ENCODE peak calls at places on chromosomes 13 and 19, in four cellular contexts. K is thoracic aorta, F is transverse colon, Q is GM23338. Z is an unnamed sample.

GRCh38 chr13:112453874-112454647 is 77.9 kb downstream of the SPACA7 start:
- DNase-seq in K (no peak), F (no peak), Q (no peak), Z (no peak)

GRCh38 chr13:101447852-101448251 is 4.6 kb upstream of the ITGBL1 start:
- DNase-seq in K (no peak), Q (no peak), F (no peak), Z (peak; percentile 93)

GRCh38 chr13:20125783-20126165 is 35.1 kb downstream of the GJA3 start:
- DNase-seq in Q (no peak), F (no peak), K (no peak), Z (no peak)

GRCh38 chr19:1825909-1826556 is 14.0 kb upstream of the ATP8B3 start:
- DNase-seq in Q (peak; percentile 92), F (peak; percentile 75), K (no peak), Z (peak; percentile 86)

GRCh38 chr19:6108721-6109633 is 1.3 kb downstream of the RFX2 start:
- DNase-seq in F (peak; percentile 66), K (peak; percentile 53), Q (peak; percentile 64), Z (no peak)

GRCh38 chr19:11382898-11383705 is 1.0 kb downstream of the EPOR start:
- DNase-seq in K (no peak), F (peak; percentile 64), Q (peak; percentile 85), Z (peak; percentile 67)

GRCh38 chr19:57302020-57302465 is 18.2 kb upstream of the ZNF543 start:
- DNase-seq in K (no peak), F (no peak), Q (no peak), Z (no peak)

GRCh38 chr13:98504371-98504963 is 72.4 kb downstream of the STK24 start:
- DNase-seq in K (no peak), F (no peak), Q (no peak), Z (no peak)

DNA sequence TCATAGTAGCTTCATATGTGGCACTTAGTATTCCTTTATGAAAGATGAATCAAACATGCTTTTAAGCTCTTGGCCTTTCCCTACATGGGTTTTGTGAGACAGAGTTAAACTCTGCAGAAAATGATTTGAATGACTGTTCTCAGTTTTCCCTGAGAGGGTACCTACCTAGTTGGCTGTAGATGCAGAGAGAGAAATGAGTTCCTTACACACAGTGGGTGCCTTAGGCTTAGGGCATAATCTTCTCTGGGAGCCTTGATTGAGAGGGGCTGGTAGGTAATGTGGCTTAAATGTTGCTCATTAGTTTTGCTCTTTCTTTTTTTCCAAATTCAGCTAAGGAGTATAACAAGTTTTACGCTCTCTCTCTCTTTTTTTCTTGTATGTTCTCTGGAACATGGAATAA is 3.0 kb downstream of the URI1 start:
- DNase-seq in F (no peak), K (no peak), Q (no peak), Z (no peak)
- H3K27ac ChIP-seq in F (peak overlapping the region; percentile 44), K (no peak overlapping the region), Q (peak overlapping the region; percentile 74), Z (no peak overlapping the region)

DNA sequence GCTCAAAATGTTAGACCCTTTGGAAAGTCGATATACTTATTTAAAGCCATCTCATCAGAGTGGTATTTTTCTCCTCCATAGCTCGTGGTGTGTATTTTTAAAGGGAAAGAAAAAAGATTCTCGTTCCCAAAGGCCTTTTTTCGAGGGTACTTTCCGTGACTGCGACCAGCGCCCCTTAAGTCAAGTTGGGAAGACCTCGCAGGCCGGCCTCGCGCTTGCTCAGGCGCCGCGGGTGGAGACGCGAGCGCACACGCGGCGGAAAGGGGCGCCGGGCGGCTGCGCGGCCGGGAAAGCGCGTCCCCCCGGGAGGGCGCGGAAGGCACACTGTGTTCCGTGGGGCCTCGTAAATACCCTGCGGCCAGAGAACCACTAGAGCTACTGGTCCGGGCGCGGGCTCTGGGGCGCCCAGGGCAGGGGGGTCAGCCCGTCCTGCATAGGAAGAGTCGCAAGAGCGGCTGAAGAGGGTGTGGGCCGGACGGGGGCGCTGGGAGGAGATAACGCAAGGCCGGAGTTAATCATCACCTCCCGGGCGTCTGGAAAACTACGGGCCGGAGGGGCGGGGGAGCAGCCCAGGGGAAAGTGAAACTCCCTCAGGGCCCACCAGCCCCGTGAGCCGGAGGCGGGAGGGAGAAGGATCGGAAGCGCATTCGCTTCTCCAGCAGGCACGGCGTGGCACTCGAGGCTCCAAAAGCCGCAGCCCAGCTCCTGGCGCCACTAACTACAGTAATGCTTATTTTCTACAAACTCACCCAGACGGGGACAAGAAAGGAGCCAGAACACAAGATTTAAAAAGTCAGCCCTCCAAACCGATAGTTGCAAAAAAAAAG is 1.2 kb upstream of the WBP4 start:
- DNase-seq in Q (peak; percentile 95), F (peak; percentile 94), K (peak; percentile 68), Z (peak; percentile 90)
- TF ChIP-seq CTCF in Q (peak; percentile 31), F (no peak), K (peak; percentile 19), Z (peak; percentile 29)

GRCh38 chr19:45862564-45863334 is at the start of gene SYMPK:
- DNase-seq in Q (peak; percentile 99), K (peak; percentile 95), F (peak; percentile 99), Z (peak; percentile 99)

GRCh38 chr19:45862271-45862563 is 730 bp downstream of the SYMPK start:
- DNase-seq in K (no peak), Q (no peak), F (peak; percentile 66), Z (no peak)

GRCh38 chr19:45863335-45863839 is 440 bp upstream of the SYMPK start:
- DNase-seq in Q (no peak), F (peak; percentile 26), K (no peak), Z (no peak)

GRCh38 chr19:45863840-45864628 is at the start of gene FOXA3:
- DNase-seq in Q (peak; percentile 84), F (peak; percentile 85), K (no peak), Z (peak; percentile 77)

DNA sequence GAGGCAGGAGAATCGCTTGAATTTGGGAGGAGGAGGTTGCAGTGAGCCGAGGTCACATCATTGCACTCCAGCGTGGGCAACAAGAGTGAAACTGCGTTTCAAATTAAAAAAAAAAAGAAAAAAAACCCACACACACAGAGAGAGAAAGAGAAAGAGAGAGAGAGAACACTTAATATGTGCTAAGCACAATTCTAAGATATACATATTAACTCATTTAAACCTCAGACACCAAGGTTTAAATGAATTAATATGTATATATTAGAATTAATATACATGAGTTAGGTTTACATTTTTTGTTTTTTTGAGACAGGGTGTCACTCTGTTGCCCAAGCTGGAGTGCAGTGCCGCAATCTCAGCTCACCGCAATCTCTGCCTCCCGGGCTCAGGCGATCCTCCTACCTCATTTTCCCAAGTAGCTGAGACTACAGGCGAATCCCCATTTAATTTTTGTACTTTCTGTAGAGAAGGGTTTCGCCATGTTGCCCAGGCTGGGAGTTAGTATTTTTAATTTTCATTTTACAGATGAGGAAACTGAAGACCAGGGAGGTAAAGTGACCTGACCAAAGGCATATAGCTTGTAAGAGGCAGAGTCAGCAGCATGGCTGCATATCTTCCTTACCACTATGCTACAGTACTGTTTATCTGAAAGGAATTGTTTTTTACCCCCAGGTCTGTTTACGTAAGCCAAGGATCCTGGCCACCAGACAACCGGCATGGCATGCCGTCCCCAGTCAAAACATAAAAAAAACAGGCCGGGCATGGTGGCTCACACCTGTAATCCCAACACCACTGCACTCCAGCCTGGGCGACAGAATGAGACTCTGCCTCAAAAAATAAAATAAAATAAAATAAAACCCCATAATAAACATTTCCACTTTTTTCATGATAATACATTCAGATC is 2.3 kb downstream of the SYMPK start:
- DNase-seq in Q (no peak), K (no peak), F (no peak), Z (no peak)
- H3K27ac ChIP-seq in Q (peak overlapping the region; percentile 61), K (no peak overlapping the region), F (no peak overlapping the region), Z (no peak overlapping the region)

GRCh38 chr19:45094707-45095106 is 1.7 kb downstream of the PPP1R37 start:
- DNase-seq in Q (no peak), K (no peak), F (no peak), Z (no peak)
- TF ChIP-seq CTCF in Q (no peak), K (no peak), F (no peak), Z (no peak)

GRCh38 chr13:99657848-99658265 is 156.6 kb downstream of the TM9SF2 start:
- DNase-seq in K (no peak), Q (peak; percentile 73), F (no peak), Z (peak; percentile 80)

GRCh38 chr13:99656843-99657506 is 155.7 kb downstream of the TM9SF2 start:
- DNase-seq in K (no peak), Q (no peak), F (no peak), Z (no peak)

GRCh38 chr13:99658266-99658991 is 157.2 kb downstream of the TM9SF2 start:
- DNase-seq in K (no peak), Q (peak; percentile 80), F (peak; percentile 37), Z (peak; percentile 80)

GRCh38 chr13:99660101-99660500 is 158.8 kb downstream of the TM9SF2 start:
- DNase-seq in Q (no peak), K (no peak), F (no peak), Z (no peak)

DNA sequence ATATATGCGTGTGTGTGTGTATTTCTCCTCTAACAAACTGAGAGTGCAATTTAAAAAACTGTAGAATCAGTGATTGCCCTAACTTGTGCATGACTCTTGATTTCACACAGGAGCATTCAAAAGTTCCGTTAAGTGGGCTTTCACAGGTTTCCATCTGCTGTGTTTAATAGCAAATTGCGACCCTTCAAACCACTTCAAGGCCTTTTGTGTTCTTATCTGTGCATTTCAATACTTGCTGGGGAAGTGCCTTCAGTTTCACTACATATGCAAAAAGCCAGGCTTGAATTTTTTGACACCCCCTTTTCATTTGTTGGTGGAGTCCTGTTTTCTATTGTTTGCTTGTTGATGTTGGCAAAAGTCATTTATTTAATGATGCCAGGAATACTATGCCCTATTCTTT is 158.0 kb downstream of the TM9SF2 start:
- DNase-seq in Q (peak; percentile 65), F (no peak), K (no peak), Z (no peak)
- H3K27ac ChIP-seq in Q (peak overlapping the region; percentile 92), F (peak overlapping the region; percentile 85), K (peak overlapping the region; percentile 83), Z (no peak overlapping the region)

GRCh38 chr19:18589380-18590272 is 1.0 kb downstream of the REX1BD start:
- DNase-seq in Q (peak; percentile 88), K (no peak), F (peak; percentile 77), Z (peak; percentile 88)
- TF ChIP-seq CTCF in Q (no peak), K (peak; percentile 29), F (peak; percentile 17), Z (no peak)